ENCODE peak calls at places on chromosomes 5 and 9, in four cellular contexts. J is fibroblast of pulmonary artery, A is H9, E is body of pancreas. B is an unnamed sample.

GRCh38 chr9:78319197-78320029 is 22.5 kb downstream of the PSAT1 start:
- DNase-seq in E (no peak), A (no peak), J (no peak), B (no peak)

GRCh38 chr5:126680215-126680817 is 79.6 kb downstream of the PHAX start:
- DNase-seq in A (peak; percentile 77), J (peak; percentile 19), E (no peak), B (peak; percentile 82)

GRCh38 chr5:97764700-97765099 is 581.7 kb upstream of the RIOK2 start:
- DNase-seq in A (no peak), E (no peak), J (peak; percentile 73), B (peak; percentile 54)

GRCh38 chr5:72184408-72184807 is 77.1 kb downstream of the MAP1B start:
- DNase-seq in J (no peak), A (no peak), E (no peak), B (no peak)

GRCh38 chr9:116998305-116998704 is 311.2 kb downstream of the TRIM32 start:
- DNase-seq in E (no peak), A (no peak), J (peak; percentile 11), B (no peak)

GRCh38 chr9:69122391-69123141 is 51.5 kb upstream of the TJP2 start:
- DNase-seq in J (peak; percentile 88), E (peak; percentile 69), A (peak; percentile 43), B (peak; percentile 65)

GRCh38 chr9:1708215-1708614 is 306.9 kb upstream of the SMARCA2 start:
- DNase-seq in A (no peak), E (no peak), J (no peak), B (no peak)

GRCh38 chr9:88721028-88721427 is 186.1 kb downstream of the NXNL2 start:
- DNase-seq in A (no peak), J (no peak), E (no peak), B (no peak)

GRCh38 chr9:86732514-86732913 is 214.8 kb downstream of the GAS1 start:
- DNase-seq in A (no peak), J (peak; percentile 92), E (peak; percentile 36), B (peak; percentile 77)

GRCh38 chr9:15975101-15975778 is 422.4 kb downstream of the CCDC171 start:
- DNase-seq in A (no peak), E (no peak), J (no peak), B (no peak)

GRCh38 chr9:89408628-89409101 is 89.2 kb downstream of the SEMA4D start:
- DNase-seq in J (no peak), A (no peak), E (no peak), B (no peak)

GRCh38 chr9:71819115-71819739 is 50.9 kb upstream of the CEMIP2 start:
- DNase-seq in J (peak; percentile 57), E (peak; percentile 45), A (no peak), B (no peak)

GRCh38 chr5:145774442-145774841 is 60.7 kb downstream of the PRELID2 start:
- DNase-seq in E (no peak), J (no peak), A (no peak), B (no peak)

GRCh38 chr9:35675732-35676392 is 2.1 kb downstream of the CA9 start:
- DNase-seq in A (peak; percentile 93), J (no peak), E (no peak), B (no peak)

GRCh38 chr9:73153793-73154227 is 2.1 kb downstream of the ANXA1 start:
- DNase-seq in J (no peak), E (no peak), A (no peak), B (peak; percentile 75)

GRCh38 chr5:164597293-164597900 is 1092.0 kb downstream of the MAT2B start:
- DNase-seq in J (no peak), A (no peak), E (no peak), B (no peak)

GRCh38 chr9:129761293-129761900 is 8.6 kb upstream of the PTGES start:
- DNase-seq in E (peak; percentile 39), J (peak; percentile 83), A (no peak), B (no peak)

GRCh38 chr5:126503602-126504104 is 80.4 kb downstream of the GRAMD2B start:
- DNase-seq in E (peak; percentile 66), A (no peak), J (peak; percentile 82), B (no peak)

GRCh38 chr9:131578778-131579504 is 33.6 kb downstream of the PRRT1B start:
- DNase-seq in J (no peak), E (no peak), A (no peak), B (no peak)

GRCh38 chr5:67030289-67031069 is 166.1 kb downstream of the CD180 start:
- DNase-seq in A (no peak), E (no peak), J (peak; percentile 51), B (no peak)

GRCh38 chr5:71695561-71695960 is 23.5 kb upstream of the CARTPT start:
- DNase-seq in E (no peak), A (no peak), J (no peak), B (no peak)

GRCh38 chr5:122170630-122171029 is 41.3 kb downstream of the ZNF474 start:
- DNase-seq in J (peak; percentile 71), E (no peak), A (peak; percentile 59), B (no peak)

GRCh38 chr5:122845253-122846050 is at the start of gene SNX24:
- DNase-seq in E (peak; percentile 87), J (peak; percentile 64), A (peak; percentile 87), B (peak; percentile 90)

GRCh38 chr9:95724253-95724991 is 151.1 kb upstream of the ERCC6L2 start:
- DNase-seq in A (no peak), E (no peak), J (no peak), B (no peak)

GRCh38 chr5:55899344-55899743 is 48.2 kb downstream of the IL31RA start:
- DNase-seq in A (no peak), J (peak; percentile 17), E (no peak), B (peak; percentile 54)

GRCh38 chr5:171606414-171607024 is 179.1 kb upstream of the SMIM23 start:
- DNase-seq in J (peak; percentile 10), E (no peak), A (no peak), B (peak; percentile 44)

GRCh38 chr5:41793156-41793770 is 77.0 kb downstream of the OXCT1 start:
- DNase-seq in E (no peak), J (peak; percentile 75), A (no peak), B (no peak)

GRCh38 chr5:141349917-141350619 is at the start of gene PCDHGB1:
- DNase-seq in J (peak; percentile 66), E (peak; percentile 54), A (peak; percentile 87), B (peak; percentile 38)